ENCODE peak calls at places on chromosomes 3 and 15, in ten cellular contexts. I, S, X, T, A, M, U, F, W and E are unnamed samples.

GRCh38 chr3:194084284-194084683 is 51.7 kb upstream of the HES1 start:
- DNase-seq in I (no peak), S (no peak), X (no peak), T (no peak), A (no peak), M (no peak), U (no peak), F (no peak), W (no peak), E (no peak)

GRCh38 chr3:40317061-40317676 is 7.7 kb downstream of the EIF1B start:
- DNase-seq in I (peak; percentile 47), S (peak; percentile 40), X (peak; percentile 28), T (peak; percentile 75), A (peak; percentile 58), M (no peak), U (peak; percentile 71), F (no peak), W (peak; percentile 56), E (no peak)

GRCh38 chr3:128166971-128167453 is 13.7 kb downstream of the EEFSEC start:
- DNase-seq in I (no peak), S (no peak), X (no peak), T (no peak), A (no peak), M (no peak), U (no peak), F (no peak), W (no peak), E (no peak)

GRCh38 chr3:146781059-146781458 is 175.9 kb upstream of the PLSCR5 start:
- DNase-seq in I (no peak), S (no peak), X (no peak), T (no peak), A (no peak), M (no peak), U (no peak), F (no peak), W (no peak), E (no peak)

GRCh38 chr3:53799338-53799865 is 46.8 kb downstream of the CHDH start:
- DNase-seq in I (no peak), S (no peak), X (no peak), T (no peak), A (no peak), M (no peak), U (peak; percentile 9), F (no peak), W (no peak), E (no peak)

GRCh38 chr3:13713396-13713795 is 164.5 kb downstream of the FBLN2 start:
- DNase-seq in I (no peak), S (no peak), X (no peak), T (no peak), A (no peak), M (no peak), U (no peak), F (no peak), W (no peak), E (peak; percentile 4)

GRCh38 chr3:134525293-134525692 is 39.4 kb downstream of the CEP63 start:
- DNase-seq in I (no peak), S (no peak), X (no peak), T (no peak), A (no peak), M (no peak), U (no peak), F (no peak), W (no peak), E (no peak)

GRCh38 chr15:70614221-70614620 is 149.1 kb downstream of the UACA start:
- DNase-seq in I (no peak), S (no peak), X (no peak), T (no peak), A (no peak), M (no peak), U (no peak), F (no peak), W (no peak), E (no peak)

GRCh38 chr15:31474059-31474868 is 147.6 kb downstream of the KLF13 start:
- DNase-seq in I (peak; percentile 46), S (no peak), X (no peak), T (no peak), A (no peak), M (no peak), U (no peak), F (no peak), W (no peak), E (no peak)

GRCh38 chr3:13282986-13283876 is 136.9 kb downstream of the NUP210 start:
- DNase-seq in I (no peak), S (no peak), X (no peak), T (no peak), A (no peak), M (no peak), U (no peak), F (no peak), W (no peak), E (no peak)

GRCh38 chr15:48541659-48542334 is 103.7 kb downstream of the FBN1 start:
- DNase-seq in I (no peak), S (no peak), X (peak; percentile 69), T (no peak), A (peak; percentile 80), M (no peak), U (peak; percentile 88), F (no peak), W (peak; percentile 85), E (no peak)

GRCh38 chr3:40477671-40478070 is 749 bp downstream of the ZNF619 start:
- DNase-seq in I (no peak), S (no peak), X (no peak), T (no peak), A (peak; percentile 20), M (no peak), U (no peak), F (no peak), W (no peak), E (no peak)

GRCh38 chr15:71329041-71329440 is 213.8 kb downstream of the THSD4 start:
- DNase-seq in I (no peak), S (no peak), X (no peak), T (no peak), A (peak; percentile 43), M (peak; percentile 23), U (peak; percentile 35), F (no peak), W (no peak), E (no peak)

GRCh38 chr3:50609071-50609742 is 2.4 kb downstream of the CISH start:
- DNase-seq in I (no peak), S (no peak), X (no peak), T (no peak), A (no peak), M (no peak), U (no peak), F (no peak), W (no peak), E (no peak)

GRCh38 chr3:114635878-114636277 is 342.1 kb downstream of the TIGIT start:
- DNase-seq in I (no peak), S (no peak), X (no peak), T (no peak), A (no peak), M (no peak), U (no peak), F (no peak), W (no peak), E (no peak)

GRCh38 chr15:90306560-90306959 is 41.1 kb downstream of the NGRN start:
- DNase-seq in I (peak; percentile 37), S (no peak), X (no peak), T (no peak), A (no peak), M (no peak), U (no peak), F (no peak), W (no peak), E (no peak)

GRCh38 chr3:169237181-169237580 is 426.3 kb downstream of the MECOM start:
- DNase-seq in I (no peak), S (no peak), X (no peak), T (no peak), A (no peak), M (no peak), U (peak; percentile 70), F (no peak), W (no peak), E (no peak)

GRCh38 chr3:32872487-32873382 is 54.9 kb downstream of the TRIM71 start:
- DNase-seq in I (no peak), S (no peak), X (peak; percentile 36), T (no peak), A (peak; percentile 18), M (no peak), U (no peak), F (no peak), W (peak; percentile 22), E (no peak)